ENCODE peak calls at places on chromosomes 12 and 14, in eight cellular contexts. J, Q, N, B, P, Y, F and R are unnamed samples.

GRCh38 chr12:52090291-52090690 is 10.8 kb downstream of the SMIM41 start:
- DNase-seq in J (no peak), Q (no peak), N (no peak), B (no peak), P (no peak), Y (no peak), F (no peak), R (peak; percentile 20)

GRCh38 chr12:56894698-56895368 is 39.4 kb downstream of the SDR9C7 start:
- DNase-seq in J (no peak), Q (no peak), N (no peak), B (no peak), P (no peak), Y (no peak), F (no peak), R (no peak)

GRCh38 chr14:104287301-104288009 is 149.1 kb downstream of the KIF26A start:
- DNase-seq in J (no peak), Q (no peak), N (no peak), B (no peak), P (no peak), Y (no peak), F (no peak), R (no peak)

GRCh38 chr14:105398726-105399440 is 545 bp downstream of the TEX22 start:
- DNase-seq in J (no peak), Q (peak; percentile 51), N (no peak), B (no peak), P (no peak), Y (no peak), F (peak; percentile 29), R (no peak)

GRCh38 chr12:5186715-5187114 is 143.0 kb downstream of the KCNA5 start:
- DNase-seq in J (no peak), Q (no peak), N (no peak), B (no peak), P (no peak), Y (no peak), F (no peak), R (no peak)

GRCh38 chr12:31122481-31122880 is 48.8 kb downstream of the DDX11 start:
- DNase-seq in J (no peak), Q (no peak), N (no peak), B (no peak), P (no peak), Y (no peak), F (no peak), R (no peak)

GRCh38 chr12:108148521-108149074 is 19.5 kb downstream of the WSCD2 start:
- DNase-seq in J (no peak), Q (no peak), N (no peak), B (no peak), P (no peak), Y (no peak), F (no peak), R (no peak)

GRCh38 chr14:100072783-100073346 is 7.6 kb downstream of the EVL start:
- DNase-seq in J (no peak), Q (no peak), N (no peak), B (no peak), P (no peak), Y (peak; percentile 30), F (no peak), R (peak; percentile 59)

GRCh38 chr12:123928274-123928865 is 44.3 kb downstream of the CCDC92 start:
- DNase-seq in J (peak; percentile 42), Q (no peak), N (no peak), B (no peak), P (no peak), Y (no peak), F (no peak), R (peak; percentile 10)

GRCh38 chr14:33323979-33324378 is 385.3 kb downstream of the NPAS3 start:
- DNase-seq in J (no peak), Q (no peak), N (no peak), B (no peak), P (no peak), Y (no peak), F (no peak), R (no peak)

GRCh38 chr14:105059035-105059916 is 6.0 kb downstream of the GPR132 start:
- DNase-seq in J (no peak), Q (no peak), N (no peak), B (no peak), P (no peak), Y (no peak), F (peak; percentile 56), R (peak; percentile 98)

GRCh38 chr12:64746663-64747062 is 12.5 kb downstream of the GNS start:
- DNase-seq in J (no peak), Q (peak; percentile 54), N (no peak), B (no peak), P (no peak), Y (no peak), F (no peak), R (no peak)

GRCh38 chr12:51850081-51850932 is 1.8 kb upstream of the FIGNL2 start:
- DNase-seq in J (no peak), Q (no peak), N (no peak), B (no peak), P (no peak), Y (no peak), F (no peak), R (no peak)

GRCh38 chr12:78088391-78088832 is 257.7 kb downstream of the NAV3 start:
- DNase-seq in J (no peak), Q (peak; percentile 20), N (no peak), B (no peak), P (no peak), Y (no peak), F (no peak), R (no peak)

GRCh38 chr14:54187439-54187838 is 209.4 kb upstream of the CDKN3 start:
- DNase-seq in J (no peak), Q (no peak), N (no peak), B (no peak), P (no peak), Y (no peak), F (no peak), R (no peak)

GRCh38 chr14:105007593-105008264 is 13.2 kb downstream of the CDCA4 start:
- DNase-seq in J (no peak), Q (no peak), N (no peak), B (no peak), P (no peak), Y (no peak), F (no peak), R (no peak)

GRCh38 chr12:54941659-54942058 is 42.9 kb downstream of the TESPA1 start:
- DNase-seq in J (no peak), Q (no peak), N (no peak), B (no peak), P (peak; percentile 20), Y (no peak), F (no peak), R (no peak)

GRCh38 chr12:66901136-66901932 is 222.5 kb upstream of the GRIP1 start:
- DNase-seq in J (no peak), Q (no peak), N (no peak), B (no peak), P (no peak), Y (no peak), F (no peak), R (no peak)

GRCh38 chr12:40515041-40515825 is 177.0 kb upstream of the CNTN1 start:
- DNase-seq in J (no peak), Q (peak; percentile 29), N (no peak), B (no peak), P (no peak), Y (no peak), F (no peak), R (no peak)

GRCh38 chr14:91227183-91227628 is 17.3 kb downstream of the GPR68 start:
- DNase-seq in J (no peak), Q (no peak), N (no peak), B (no peak), P (no peak), Y (no peak), F (no peak), R (no peak)

GRCh38 chr14:36022765-36023415 is 153.6 kb downstream of the PTCSC3 start:
- DNase-seq in J (no peak), Q (no peak), N (no peak), B (no peak), P (no peak), Y (no peak), F (no peak), R (no peak)

GRCh38 chr12:129825316-129825715 is 78.5 kb downstream of the TMEM132D start:
- DNase-seq in J (no peak), Q (no peak), N (no peak), B (no peak), P (no peak), Y (no peak), F (no peak), R (no peak)

GRCh38 chr12:94080684-94081009 is 67.7 kb upstream of the PLXNC1 start:
- DNase-seq in J (no peak), Q (no peak), N (no peak), B (no peak), P (no peak), Y (no peak), F (no peak), R (no peak)

GRCh38 chr12:108691995-108692808 is 39.1 kb downstream of the CORO1C start:
- DNase-seq in J (peak; percentile 58), Q (peak; percentile 51), N (no peak), B (no peak), P (peak; percentile 17), Y (no peak), F (no peak), R (peak; percentile 78)